ENCODE peak calls at places on chromosomes 16 and 17, in nine cellular contexts. U, G, E, L, K, F, C, M and X are unnamed samples.

GRCh38 chr16:28059841-28060240 is 3.7 kb downstream of the GSG1L start:
- DNase-seq in U (no peak), G (no peak), E (no peak), L (no peak), K (no peak), F (no peak), C (no peak), M (no peak), X (no peak)

GRCh38 chr17:44043326-44043725 is 23.1 kb downstream of the LSM12 start:
- DNase-seq in U (no peak), G (no peak), E (no peak), L (no peak), K (peak), F (no peak), C (no peak), M (no peak), X (no peak)

GRCh38 chr17:75566456-75567233 is 21.0 kb upstream of the MYO15B start:
- DNase-seq in U (no peak), G (no peak), E (no peak), L (no peak), K (no peak), F (no peak), C (no peak), M (no peak), X (no peak)

GRCh38 chr17:27559506-27559931 is 71.5 kb upstream of the LGALS9 start:
- DNase-seq in U (no peak), G (peak), E (no peak), L (peak), K (no peak), F (peak), C (no peak), M (no peak), X (no peak)

GRCh38 chr16:73371584-73372319 is 323.8 kb upstream of the ZFHX3 start:
- DNase-seq in U (no peak), G (no peak), E (no peak), L (no peak), K (no peak), F (no peak), C (no peak), M (no peak), X (no peak)

GRCh38 chr17:40192961-40193360 is 15.7 kb downstream of the RAPGEFL1 start:
- DNase-seq in U (no peak), G (no peak), E (no peak), L (no peak), K (no peak), F (no peak), C (no peak), M (no peak), X (no peak)

GRCh38 chr16:66481081-66481942 is 54.2 kb downstream of the BEAN1 start:
- DNase-seq in U (no peak), G (no peak), E (peak), L (no peak), K (no peak), F (peak), C (no peak), M (no peak), X (no peak)

GRCh38 chr16:19765860-19766553 is 47.9 kb downstream of the IQCK start:
- DNase-seq in U (peak), G (peak), E (peak), L (peak), K (peak), F (no peak), C (peak), M (no peak), X (no peak)

GRCh38 chr16:88928405-88929375 is 48.3 kb downstream of the CBFA2T3 start:
- DNase-seq in U (no peak), G (no peak), E (no peak), L (no peak), K (peak), F (no peak), C (no peak), M (no peak), X (no peak)

GRCh38 chr16:50462793-50463507 is 85.2 kb upstream of the NKD1 start:
- DNase-seq in U (no peak), G (no peak), E (no peak), L (peak), K (no peak), F (no peak), C (no peak), M (no peak), X (no peak)

GRCh38 chr16:84833142-84833495 is 13.3 kb downstream of the CRISPLD2 start:
- DNase-seq in U (no peak), G (no peak), E (no peak), L (no peak), K (no peak), F (no peak), C (no peak), M (no peak), X (no peak)

GRCh38 chr17:66985338-66985737 is 20.8 kb downstream of the CACNG4 start:
- DNase-seq in U (no peak), G (no peak), E (no peak), L (no peak), K (no peak), F (no peak), C (no peak), M (no peak), X (no peak)

GRCh38 chr17:46831573-46832305 is 13.2 kb upstream of the WNT3 start:
- DNase-seq in U (no peak), G (no peak), E (no peak), L (no peak), K (no peak), F (peak), C (no peak), M (no peak), X (no peak)

GRCh38 chr16:11587643-11588247 is 1.0 kb upstream of the LITAF start:
- DNase-seq in U (peak), G (no peak), E (peak), L (no peak), K (no peak), F (peak), C (no peak), M (no peak), X (no peak)

GRCh38 chr17:63311416-63311937 is 134.6 kb downstream of the CYB561 start:
- DNase-seq in U (no peak), G (no peak), E (no peak), L (no peak), K (no peak), F (no peak), C (no peak), M (no peak), X (no peak)

GRCh38 chr16:13421726-13422125 is 498.2 kb upstream of the ERCC4 start:
- DNase-seq in U (no peak), G (no peak), E (no peak), L (no peak), K (no peak), F (no peak), C (no peak), M (no peak), X (no peak)

GRCh38 chr17:56884483-56885144 is 29.2 kb downstream of the TRIM25 start:
- DNase-seq in U (no peak), G (no peak), E (no peak), L (no peak), K (no peak), F (no peak), C (no peak), M (no peak), X (no peak)

GRCh38 chr17:80453980-80454556 is 22.3 kb downstream of the NPTX1 start:
- DNase-seq in U (no peak), G (peak), E (no peak), L (no peak), K (no peak), F (no peak), C (no peak), M (no peak), X (no peak)

GRCh38 chr16:73304008-73304814 is 256.3 kb upstream of the ZFHX3 start:
- DNase-seq in U (no peak), G (no peak), E (no peak), L (no peak), K (no peak), F (no peak), C (no peak), M (no peak), X (no peak)

GRCh38 chr16:9134739-9135138 is 43.3 kb downstream of the HAPSTR1 start:
- DNase-seq in U (no peak), G (peak), E (peak), L (peak), K (peak), F (peak), C (peak), M (no peak), X (peak)

GRCh38 chr16:24997665-24998064 is 17.5 kb downstream of the ARHGAP17 start:
- DNase-seq in U (no peak), G (no peak), E (no peak), L (no peak), K (no peak), F (no peak), C (no peak), M (no peak), X (no peak)

GRCh38 chr16:79476580-79476979 is 124.0 kb downstream of the MAF start:
- DNase-seq in U (no peak), G (no peak), E (no peak), L (no peak), K (no peak), F (no peak), C (no peak), M (no peak), X (no peak)

GRCh38 chr17:60345233-60345632 is 46.7 kb downstream of the USP32 start:
- DNase-seq in U (no peak), G (no peak), E (no peak), L (no peak), K (no peak), F (no peak), C (no peak), M (no peak), X (no peak)

GRCh38 chr17:16215002-16215272 is 397 bp downstream of the NCOR1 start:
- DNase-seq in U (peak), G (peak), E (peak), L (peak), K (peak), F (peak), C (peak), M (no peak), X (no peak)

GRCh38 chr17:336110-337021 is 16.2 kb downstream of the RPH3AL start:
- DNase-seq in U (peak), G (peak), E (peak), L (peak), K (peak), F (peak), C (peak), M (no peak), X (no peak)

GRCh38 chr17:29826045-29826692 is 103.9 kb downstream of the SSH2 start:
- DNase-seq in U (no peak), G (no peak), E (no peak), L (no peak), K (no peak), F (no peak), C (no peak), M (no peak), X (no peak)

GRCh38 chr17:6078370-6078950 is 8.3 kb downstream of the WSCD1 start:
- DNase-seq in U (no peak), G (no peak), E (no peak), L (no peak), K (no peak), F (no peak), C (no peak), M (no peak), X (no peak)
- H3K4me3 ChIP-seq in U (no peak), G (no peak), E (no peak), L (no peak), K (no peak), F (no peak), C (no peak), M (no peak), X (no peak)

DNA sequence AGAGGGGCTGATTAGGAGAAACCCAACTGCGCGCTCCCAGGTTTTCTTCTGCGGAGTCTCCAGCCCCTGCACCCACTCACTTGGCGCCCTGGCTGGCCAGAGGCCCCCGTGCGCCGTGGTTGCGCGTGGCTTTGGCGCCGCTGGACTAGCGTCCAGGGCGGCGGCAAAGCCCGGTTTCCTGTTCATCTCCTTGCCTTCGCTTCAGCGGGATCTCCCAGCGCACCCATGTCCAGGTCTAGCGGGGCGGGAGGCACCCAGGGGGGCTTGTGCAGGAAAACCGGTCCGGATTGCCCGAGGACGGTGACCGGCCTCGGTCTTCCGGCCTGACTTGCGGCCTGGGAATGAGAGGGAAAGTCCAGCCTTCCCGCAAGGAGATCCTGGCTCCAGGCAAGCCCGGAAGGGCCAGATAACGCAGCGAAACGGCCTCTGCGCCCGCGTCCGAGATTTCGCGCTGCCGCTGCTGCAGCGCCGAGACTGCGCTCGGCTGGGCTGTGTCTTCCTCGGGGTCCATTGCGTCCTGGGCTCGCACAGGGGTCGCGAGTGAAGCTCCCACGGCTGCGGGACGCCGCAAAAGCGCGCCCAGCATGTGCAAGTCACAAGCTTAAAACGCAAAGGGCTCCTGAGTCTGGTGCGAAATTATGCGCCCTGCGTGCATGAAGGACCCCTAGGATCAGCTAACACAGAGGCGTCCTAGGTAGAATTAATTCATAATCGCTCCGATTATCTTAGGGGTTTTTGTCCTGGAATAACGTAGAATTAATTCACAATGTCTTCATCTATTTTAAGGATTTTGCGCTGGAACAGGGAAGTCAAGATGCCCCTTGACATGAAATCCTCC is 5.7 kb downstream of the FOXF1 start:
- DNase-seq in U (no peak), G (no peak), E (peak), L (peak), K (no peak), F (peak), C (no peak), M (no peak), X (no peak)
- H3K4me3 ChIP-seq in U (no peak), G (no peak), E (no peak), L (peak), K (no peak), F (no peak), C (peak), M (peak), X (no peak)

GRCh38 chr17:48644910-48645557 is 18.9 kb upstream of the HOXB9 start:
- DNase-seq in U (no peak), G (no peak), E (no peak), L (no peak), K (no peak), F (no peak), C (no peak), M (no peak), X (no peak)
- H3K4me3 ChIP-seq in U (no peak), G (no peak), E (no peak), L (no peak), K (no peak), F (no peak), C (peak), M (no peak), X (no peak)

DNA sequence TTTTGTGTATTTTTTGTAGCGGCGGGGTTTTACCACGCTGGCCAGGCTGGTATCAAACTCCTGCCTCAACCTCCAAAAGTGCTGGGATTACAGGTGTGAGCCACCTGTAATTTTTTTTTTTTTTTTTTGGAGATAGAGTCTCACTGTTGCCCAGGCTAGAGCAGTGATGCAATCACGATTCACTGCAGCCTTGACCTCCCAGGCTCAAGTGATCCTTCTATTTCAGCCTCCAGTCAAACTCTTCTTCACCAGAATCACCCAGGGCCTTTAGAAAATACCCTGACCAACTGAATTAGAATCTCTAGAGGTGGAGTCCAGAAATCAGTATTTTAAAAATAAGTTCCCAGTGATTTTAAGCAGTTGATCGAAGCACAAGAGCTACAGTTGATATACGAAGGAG is 12.5 kb downstream of the HSPB9 start:
- DNase-seq in U (no peak), G (no peak), E (no peak), L (no peak), K (no peak), F (no peak), C (no peak), M (no peak), X (no peak)
- H3K4me3 ChIP-seq in U (peak), G (no peak), E (no peak), L (no peak), K (no peak), F (peak), C (no peak), M (no peak), X (no peak)

GRCh38 chr17:19415806-19416775 is 5.1 kb downstream of the RNF112 start:
- DNase-seq in U (no peak), G (no peak), E (no peak), L (no peak), K (no peak), F (no peak), C (no peak), M (no peak), X (no peak)

GRCh38 chr17:19415311-19415710 is 4.3 kb downstream of the RNF112 start:
- DNase-seq in U (no peak), G (no peak), E (no peak), L (peak), K (no peak), F (no peak), C (no peak), M (no peak), X (no peak)

GRCh38 chr17:19412984-19413383 is 2.0 kb downstream of the RNF112 start:
- DNase-seq in U (no peak), G (no peak), E (no peak), L (no peak), K (no peak), F (no peak), C (no peak), M (no peak), X (no peak)

GRCh38 chr17:19413725-19414124 is 2.7 kb downstream of the RNF112 start:
- DNase-seq in U (no peak), G (no peak), E (no peak), L (no peak), K (no peak), F (no peak), C (no peak), M (no peak), X (no peak)

DNA sequence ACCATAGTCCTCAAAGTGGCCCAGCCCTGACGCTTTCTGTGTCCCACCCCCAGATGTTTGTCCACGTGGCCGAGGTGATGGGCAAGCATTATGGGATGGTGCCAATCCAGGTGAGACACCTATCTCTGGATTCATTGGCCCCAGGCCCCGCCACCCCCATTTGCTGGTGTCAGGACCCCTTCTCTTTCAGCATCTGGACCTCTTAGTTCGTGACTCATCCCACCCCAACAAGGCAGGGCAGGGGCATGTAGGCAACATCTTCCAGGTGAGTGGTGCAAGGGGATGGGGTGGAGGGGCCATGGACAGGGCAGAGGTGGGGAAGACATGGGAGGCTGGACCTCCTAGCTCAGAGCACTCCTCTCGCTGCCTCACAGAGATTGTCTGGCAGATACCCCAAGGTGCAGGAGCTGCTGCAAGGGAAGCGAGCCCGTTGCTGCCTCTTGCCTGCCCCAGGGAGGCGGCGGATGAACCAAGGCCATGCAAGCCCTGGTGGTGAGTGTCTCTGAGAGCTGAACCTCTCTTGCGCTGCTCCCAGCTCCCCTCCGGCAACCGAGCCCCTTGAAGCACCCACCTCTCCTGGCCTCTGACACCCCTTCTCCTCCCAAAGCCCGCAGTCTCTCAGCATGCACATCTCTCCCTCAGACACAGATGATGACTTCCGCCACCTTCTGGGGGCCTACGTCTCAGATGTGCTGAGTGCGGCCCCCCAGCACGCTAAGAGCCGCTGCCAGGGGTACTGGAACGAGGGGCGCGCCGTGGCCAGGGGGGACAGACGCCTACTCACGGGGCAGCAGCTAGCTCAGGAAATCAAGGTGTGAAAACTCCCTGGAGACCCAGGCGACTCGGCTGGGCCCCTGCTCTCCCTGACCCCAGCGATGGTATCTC is 3.6 kb downstream of the RNF112 start:
- DNase-seq in U (no peak), G (no peak), E (no peak), L (peak), K (no peak), F (no peak), C (no peak), M (no peak), X (no peak)
- H3K4me3 ChIP-seq in U (no peak), G (no peak), E (no peak), L (no peak), K (no peak), F (no peak), C (no peak), M (no peak), X (no peak)

DNA sequence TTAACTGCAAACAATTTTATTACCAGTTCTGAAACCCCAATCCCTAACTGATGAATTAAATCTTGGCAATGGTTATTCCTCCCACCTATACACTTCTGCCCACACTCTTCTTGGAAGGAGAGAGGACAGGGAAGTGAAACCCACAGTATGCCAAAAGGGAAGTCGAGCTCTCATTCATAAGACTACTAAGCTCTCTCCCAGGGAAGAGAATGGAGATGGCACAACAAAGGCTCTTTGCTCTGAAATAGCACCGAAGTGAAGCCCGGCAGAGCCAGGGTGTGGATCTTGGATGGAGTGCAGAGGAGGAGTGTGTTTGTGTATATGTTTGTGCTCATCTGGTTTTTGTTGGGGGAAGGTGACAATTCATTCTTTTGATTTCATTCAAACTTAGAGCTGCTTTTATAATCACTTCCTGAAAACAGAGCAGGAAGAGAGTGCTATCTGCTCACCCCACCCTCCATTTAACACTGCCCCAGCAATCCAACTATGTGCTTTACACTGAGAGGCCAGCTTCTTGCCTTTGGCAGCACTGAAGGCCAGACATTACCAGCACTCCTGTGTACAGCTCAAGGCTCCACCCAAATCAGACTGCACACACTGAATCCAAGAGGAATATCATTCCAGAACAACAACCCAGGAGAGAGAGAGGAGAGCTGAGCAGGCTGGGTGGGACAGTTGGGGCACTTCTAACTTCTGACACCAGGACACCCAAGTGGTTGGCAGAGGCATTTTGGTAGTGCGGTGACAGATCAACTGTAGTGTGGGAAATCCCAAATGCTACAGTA is 68.8 kb downstream of the HIC1 start:
- DNase-seq in U (no peak), G (no peak), E (no peak), L (peak), K (peak), F (no peak), C (peak), M (no peak), X (peak)
- H3K4me3 ChIP-seq in U (peak), G (peak), E (no peak), L (no peak), K (no peak), F (no peak), C (no peak), M (no peak), X (no peak)

GRCh38 chr16:4533490-4533889 is 5.1 kb downstream of the CDIP1 start:
- DNase-seq in U (no peak), G (no peak), E (no peak), L (peak), K (no peak), F (no peak), C (no peak), M (no peak), X (no peak)
- H3K4me3 ChIP-seq in U (no peak), G (no peak), E (no peak), L (no peak), K (no peak), F (no peak), C (no peak), M (no peak), X (no peak)